ENCODE peak calls at places on chromosomes 1 and 21, in nine cellular contexts. Y is IMR-90, Q is brain microvascular endothelial cell, P is uterus, L is Calu3, R is cardiac muscle cell, D is cardiac fibroblast, B is upper lobe of right lung, A is osteoblast. G is an unnamed sample.

GRCh38 chr1:235160965-235161684 is at the start of gene RBM34:
- DNase-seq in Y (peak; percentile 88), Q (peak; percentile 85), P (peak; percentile 92), L (peak; percentile 96), R (peak; percentile 93), D (peak; percentile 92), B (peak; percentile 96), A (peak; percentile 98), G (peak; percentile 88)

GRCh38 chr1:92709738-92710137 is 75.2 kb downstream of the EVI5 start:
- DNase-seq in Y (peak; percentile 91), Q (peak; percentile 73), P (no peak), L (peak; percentile 52), R (no peak), D (peak; percentile 55), B (no peak), A (peak; percentile 42), G (no peak)

GRCh38 chr1:21902378-21903012 is 34.6 kb downstream of the HSPG2 start:
- DNase-seq in Y (no peak), Q (no peak), P (no peak), L (no peak), R (no peak), D (no peak), B (no peak), A (peak; percentile 73), G (no peak)

GRCh38 chr1:27307851-27308598 is 13.9 kb upstream of the TMEM222 start:
- DNase-seq in Y (no peak), Q (no peak), P (no peak), L (no peak), R (peak; percentile 33), D (no peak), B (peak; percentile 34), A (no peak), G (no peak)

GRCh38 chr1:54248966-54249365 is 49.0 kb downstream of the MRPL37 start:
- DNase-seq in Y (no peak), Q (no peak), P (no peak), L (no peak), R (no peak), D (no peak), B (no peak), A (no peak), G (no peak)

GRCh38 chr1:65229201-65229600 is 80.1 kb upstream of the DNAJC6 start:
- DNase-seq in Y (no peak), Q (no peak), P (no peak), L (no peak), R (no peak), D (no peak), B (no peak), A (no peak), G (no peak)

GRCh38 chr1:202135221-202135721 is 9.3 kb downstream of the ARL8A start:
- DNase-seq in Y (peak; percentile 54), Q (peak; percentile 42), P (peak; percentile 61), L (peak; percentile 62), R (peak; percentile 82), D (peak; percentile 71), B (no peak), A (peak; percentile 98), G (no peak)

GRCh38 chr1:54976747-54977146 is 3.7 kb upstream of the TMEM61 start:
- DNase-seq in Y (no peak), Q (no peak), P (no peak), L (no peak), R (no peak), D (no peak), B (no peak), A (no peak), G (no peak)

GRCh38 chr21:42463861-42464515 is 32.0 kb downstream of the RSPH1 start:
- DNase-seq in Y (peak; percentile 68), Q (peak; percentile 64), P (no peak), L (peak; percentile 54), R (no peak), D (peak; percentile 51), B (no peak), A (no peak), G (peak; percentile 76)

GRCh38 chr1:24905355-24905978 is 24.6 kb downstream of the RUNX3 start:
- DNase-seq in Y (no peak), Q (no peak), P (peak; percentile 8), L (no peak), R (no peak), D (no peak), B (peak; percentile 47), A (peak; percentile 46), G (peak; percentile 36)

GRCh38 chr1:226482975-226483660 is 65.4 kb upstream of the STUM start:
- DNase-seq in Y (no peak), Q (no peak), P (no peak), L (no peak), R (peak; percentile 20), D (no peak), B (no peak), A (no peak), G (no peak)

GRCh38 chr1:159881930-159882839 is 17.8 kb downstream of the CFAP45 start:
- DNase-seq in Y (peak; percentile 99), Q (peak; percentile 95), P (peak; percentile 57), L (peak; percentile 95), R (peak; percentile 43), D (peak; percentile 95), B (no peak), A (peak; percentile 85), G (peak; percentile 81)

GRCh38 chr1:243267346-243268283 is 11.8 kb downstream of the SDCCAG8 start:
- DNase-seq in Y (no peak), Q (no peak), P (no peak), L (peak; percentile 39), R (no peak), D (peak; percentile 58), B (peak; percentile 87), A (peak; percentile 9), G (peak; percentile 68)

GRCh38 chr1:167544447-167544846 is 9.1 kb downstream of the CREG1 start:
- DNase-seq in Y (no peak), Q (no peak), P (no peak), L (peak; percentile 72), R (no peak), D (no peak), B (no peak), A (no peak), G (no peak)

GRCh38 chr1:195501118-195501517 is 1107.1 kb downstream of the KCNT2 start:
- DNase-seq in Y (no peak), Q (no peak), P (no peak), L (no peak), R (no peak), D (no peak), B (no peak), A (no peak), G (no peak)

GRCh38 chr21:39029086-39029772 is 154.0 kb downstream of the PSMG1 start:
- DNase-seq in Y (peak; percentile 83), Q (peak; percentile 54), P (no peak), L (no peak), R (peak; percentile 68), D (peak; percentile 82), B (no peak), A (no peak), G (no peak)

GRCh38 chr1:3881191-3881475 is 18.9 kb downstream of the C1orf174 start:
- DNase-seq in Y (no peak), Q (no peak), P (no peak), L (no peak), R (no peak), D (no peak), B (no peak), A (no peak), G (no peak)

GRCh38 chr1:159598196-159598595 is 10.6 kb downstream of the APCS start:
- DNase-seq in Y (peak; percentile 85), Q (peak; percentile 94), P (no peak), L (peak; percentile 54), R (no peak), D (peak; percentile 88), B (no peak), A (peak; percentile 63), G (no peak)

DNA sequence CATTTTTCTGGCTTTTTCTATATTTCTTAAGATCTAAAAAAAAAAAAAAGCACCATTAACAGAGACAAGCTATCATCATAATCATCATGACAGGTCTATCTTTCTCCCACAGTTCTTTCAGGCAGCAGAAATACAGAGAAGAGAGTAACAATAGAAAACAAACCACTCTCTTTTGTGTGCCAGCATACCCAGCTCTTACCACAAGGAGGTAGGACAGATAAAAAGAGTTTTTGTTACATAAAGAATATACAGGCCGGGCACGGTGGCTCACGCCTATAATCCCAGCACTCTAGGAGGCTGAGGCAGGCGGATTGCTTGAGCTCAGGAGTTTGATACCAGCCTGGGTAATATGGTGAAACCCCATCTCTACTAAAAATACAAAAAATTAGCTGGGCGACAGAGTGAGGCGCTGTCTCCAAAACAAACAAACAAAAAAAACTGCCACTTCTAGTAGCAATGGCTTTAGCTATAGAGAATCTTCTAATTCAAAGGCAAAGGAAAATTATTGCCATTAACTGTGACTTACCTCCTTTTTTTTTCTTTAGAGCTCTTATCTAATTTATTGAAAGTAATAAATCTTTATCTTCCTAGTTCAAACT is 39.7 kb downstream of the ANKRD13C start:
- DNase-seq in Y (no peak), Q (no peak), P (no peak), L (no peak), R (no peak), D (no peak), B (no peak), A (no peak), G (no peak)
- TF ChIP-seq CTCF in Y (no peak), Q (no peak), P (no peak), L (no peak), R (no peak), D (no peak), B (no peak), A (no peak), G (no peak)

GRCh38 chr21:45270306-45270821 is 17.3 kb downstream of the POFUT2 start:
- DNase-seq in Y (no peak), Q (no peak), P (no peak), L (no peak), R (no peak), D (no peak), B (no peak), A (peak; percentile 86), G (peak; percentile 9)
- TF ChIP-seq CTCF in Y (peak; percentile 21), Q (peak; percentile 66), P (no peak), L (no peak), R (peak; percentile 18), D (no peak), B (peak; percentile 7), A (peak; percentile 39), G (no peak)

GRCh38 chr1:152479792-152480595 is 30.6 kb upstream of the LCE5A start:
- DNase-seq in Y (peak; percentile 10), Q (no peak), P (no peak), L (peak; percentile 87), R (no peak), D (peak; percentile 21), B (peak; percentile 70), A (no peak), G (no peak)
- TF ChIP-seq CTCF in Y (peak; percentile 40), Q (peak; percentile 57), P (peak; percentile 7), L (peak; percentile 48), R (peak; percentile 47), D (peak; percentile 62), B (peak; percentile 48), A (peak; percentile 63), G (peak; percentile 51)

DNA sequence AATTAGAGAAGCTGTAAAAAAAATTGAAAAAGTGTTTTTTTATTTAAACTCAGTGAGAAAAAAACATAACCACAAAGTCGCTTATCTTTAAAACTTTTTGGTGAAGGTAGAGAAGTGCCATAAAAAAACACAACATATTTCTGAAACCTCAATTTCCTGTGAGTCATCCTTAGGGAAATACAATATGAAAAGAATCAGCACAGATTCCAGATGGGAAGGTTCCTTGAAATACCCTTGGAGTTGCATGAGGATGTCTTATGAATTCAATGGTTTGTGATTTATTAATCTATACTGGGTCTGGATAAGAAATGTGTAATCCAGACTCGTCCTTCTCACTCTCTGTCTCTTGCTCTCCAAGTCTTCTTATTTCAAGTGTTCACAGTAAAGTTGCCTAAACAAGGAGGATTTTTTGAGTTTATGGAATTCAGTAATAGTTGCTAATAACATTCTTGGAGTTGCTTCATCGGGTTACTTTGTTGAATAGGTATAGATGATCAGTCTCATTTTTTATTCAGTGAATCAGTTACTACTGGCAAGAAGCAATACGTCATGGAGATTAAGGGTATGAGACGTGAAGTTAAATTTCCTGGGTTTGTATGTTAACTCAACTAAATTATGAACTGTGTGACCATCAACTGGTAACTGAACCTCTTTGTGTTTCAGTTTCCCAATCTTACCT is 191.4 kb downstream of the KCNK2 start:
- DNase-seq in Y (peak; percentile 91), Q (peak; percentile 11), P (no peak), L (no peak), R (no peak), D (peak; percentile 62), B (no peak), A (peak; percentile 67), G (no peak)
- TF ChIP-seq CTCF in Y (no peak), Q (no peak), P (no peak), L (no peak), R (no peak), D (no peak), B (no peak), A (no peak), G (no peak)